ENCODE peak calls at places on chromosomes 4 and X, in seven cellular contexts. One of them, this sample, is unnamed.

GRCh38 chr4:123674752-123675151 is 278.2 kb downstream of the SPRY1 start:
- DNase-seq in HFFc6: no peak
- DNase-seq in left ventricle myocardium inferior: no peak
- DNase-seq in upper lobe of left lung: no peak
- DNase-seq in psoas muscle: no peak
- DNase-seq in cardiac fibroblast: peak
- DNase-seq in WERI-Rb-1: no peak
- DNase-seq in this sample: no peak

GRCh38 chrX:20530319-20530979 is 263.7 kb upstream of the RPS6KA3 start:
- DNase-seq in HFFc6: peak
- DNase-seq in left ventricle myocardium inferior: no peak
- DNase-seq in upper lobe of left lung: no peak
- DNase-seq in psoas muscle: no peak
- DNase-seq in cardiac fibroblast: peak
- DNase-seq in WERI-Rb-1: peak
- DNase-seq in this sample: peak

GRCh38 chrX:150933945-150934350 is 35.5 kb upstream of the CD99L2 start:
- DNase-seq in HFFc6: no peak
- DNase-seq in left ventricle myocardium inferior: no peak
- DNase-seq in upper lobe of left lung: no peak
- DNase-seq in psoas muscle: no peak
- DNase-seq in cardiac fibroblast: no peak
- DNase-seq in WERI-Rb-1: no peak
- DNase-seq in this sample: no peak

GRCh38 chr4:16603178-16603577 is 295.3 kb downstream of the LDB2 start:
- DNase-seq in HFFc6: no peak
- DNase-seq in left ventricle myocardium inferior: no peak
- DNase-seq in upper lobe of left lung: no peak
- DNase-seq in psoas muscle: no peak
- DNase-seq in cardiac fibroblast: no peak
- DNase-seq in WERI-Rb-1: no peak
- DNase-seq in this sample: no peak

GRCh38 chr4:21387683-21388082 is 560.9 kb downstream of the KCNIP4 start:
- DNase-seq in HFFc6: no peak
- DNase-seq in left ventricle myocardium inferior: no peak
- DNase-seq in upper lobe of left lung: no peak
- DNase-seq in psoas muscle: no peak
- DNase-seq in cardiac fibroblast: no peak
- DNase-seq in WERI-Rb-1: no peak
- DNase-seq in this sample: no peak

GRCh38 chr4:89829470-89830138 is 7.4 kb downstream of the SNCA start:
- DNase-seq in HFFc6: no peak
- DNase-seq in left ventricle myocardium inferior: no peak
- DNase-seq in upper lobe of left lung: no peak
- DNase-seq in psoas muscle: no peak
- DNase-seq in cardiac fibroblast: peak
- DNase-seq in WERI-Rb-1: no peak
- DNase-seq in this sample: no peak

GRCh38 chrX:28586291-28586690 is 955 bp upstream of the IL1RAPL1 start:
- DNase-seq in HFFc6: no peak
- DNase-seq in left ventricle myocardium inferior: peak
- DNase-seq in upper lobe of left lung: no peak
- DNase-seq in psoas muscle: no peak
- DNase-seq in cardiac fibroblast: peak
- DNase-seq in WERI-Rb-1: no peak
- DNase-seq in this sample: no peak

GRCh38 chrX:68837119-68837518 is 8.3 kb downstream of the EFNB1 start:
- DNase-seq in HFFc6: no peak
- DNase-seq in left ventricle myocardium inferior: no peak
- DNase-seq in upper lobe of left lung: no peak
- DNase-seq in psoas muscle: no peak
- DNase-seq in cardiac fibroblast: no peak
- DNase-seq in WERI-Rb-1: no peak
- DNase-seq in this sample: no peak

GRCh38 chr4:188387134-188387791 is 248.0 kb downstream of the TRIML1 start:
- DNase-seq in HFFc6: no peak
- DNase-seq in left ventricle myocardium inferior: no peak
- DNase-seq in upper lobe of left lung: no peak
- DNase-seq in psoas muscle: no peak
- DNase-seq in cardiac fibroblast: peak
- DNase-seq in WERI-Rb-1: no peak
- DNase-seq in this sample: no peak

GRCh38 chrX:40166582-40166981 is 68.8 kb upstream of the BCOR start:
- DNase-seq in HFFc6: peak
- DNase-seq in left ventricle myocardium inferior: no peak
- DNase-seq in upper lobe of left lung: no peak
- DNase-seq in psoas muscle: no peak
- DNase-seq in cardiac fibroblast: peak
- DNase-seq in WERI-Rb-1: peak
- DNase-seq in this sample: no peak

GRCh38 chr4:91758487-91758886 is 545.3 kb upstream of the GRID2 start:
- DNase-seq in HFFc6: no peak
- DNase-seq in left ventricle myocardium inferior: no peak
- DNase-seq in upper lobe of left lung: no peak
- DNase-seq in psoas muscle: no peak
- DNase-seq in cardiac fibroblast: peak
- DNase-seq in WERI-Rb-1: no peak
- DNase-seq in this sample: no peak

GRCh38 chr4:83196936-83197335 is 82.4 kb upstream of the PLAC8 start:
- DNase-seq in HFFc6: no peak
- DNase-seq in left ventricle myocardium inferior: no peak
- DNase-seq in upper lobe of left lung: no peak
- DNase-seq in psoas muscle: no peak
- DNase-seq in cardiac fibroblast: no peak
- DNase-seq in WERI-Rb-1: no peak
- DNase-seq in this sample: no peak

GRCh38 chrX:149682956-149683947 is 28.6 kb upstream of the MAGEA11 start:
- DNase-seq in HFFc6: no peak
- DNase-seq in left ventricle myocardium inferior: no peak
- DNase-seq in upper lobe of left lung: no peak
- DNase-seq in psoas muscle: no peak
- DNase-seq in cardiac fibroblast: no peak
- DNase-seq in WERI-Rb-1: no peak
- DNase-seq in this sample: no peak

GRCh38 chrX:13702390-13702789 is 13.5 kb downstream of the RAB9A start:
- DNase-seq in HFFc6: no peak
- DNase-seq in left ventricle myocardium inferior: no peak
- DNase-seq in upper lobe of left lung: no peak
- DNase-seq in psoas muscle: no peak
- DNase-seq in cardiac fibroblast: no peak
- DNase-seq in WERI-Rb-1: no peak
- DNase-seq in this sample: no peak

GRCh38 chr4:3791910-3792542 is 25.8 kb downstream of the ADRA2C start:
- DNase-seq in HFFc6: peak
- DNase-seq in left ventricle myocardium inferior: peak
- DNase-seq in upper lobe of left lung: peak
- DNase-seq in psoas muscle: no peak
- DNase-seq in cardiac fibroblast: peak
- DNase-seq in WERI-Rb-1: no peak
- DNase-seq in this sample: no peak

GRCh38 chr4:24856586-24856985 is 56.3 kb downstream of the CCDC149 start:
- DNase-seq in HFFc6: peak
- DNase-seq in left ventricle myocardium inferior: no peak
- DNase-seq in upper lobe of left lung: peak
- DNase-seq in psoas muscle: no peak
- DNase-seq in cardiac fibroblast: peak
- DNase-seq in WERI-Rb-1: peak
- DNase-seq in this sample: no peak

GRCh38 chr4:165204462-165204830 is 2.9 kb upstream of the KLHL2 start:
- DNase-seq in HFFc6: no peak
- DNase-seq in left ventricle myocardium inferior: no peak
- DNase-seq in upper lobe of left lung: no peak
- DNase-seq in psoas muscle: no peak
- DNase-seq in cardiac fibroblast: no peak
- DNase-seq in WERI-Rb-1: no peak
- DNase-seq in this sample: no peak

GRCh38 chrX:68506649-68507048 is 7.8 kb downstream of the YIPF6 start:
- DNase-seq in HFFc6: no peak
- DNase-seq in left ventricle myocardium inferior: no peak
- DNase-seq in upper lobe of left lung: no peak
- DNase-seq in psoas muscle: no peak
- DNase-seq in cardiac fibroblast: no peak
- DNase-seq in WERI-Rb-1: no peak
- DNase-seq in this sample: no peak

GRCh38 chr4:56757270-56757746 is 64.2 kb downstream of the SPINK2 start:
- DNase-seq in HFFc6: peak
- DNase-seq in left ventricle myocardium inferior: no peak
- DNase-seq in upper lobe of left lung: no peak
- DNase-seq in psoas muscle: no peak
- DNase-seq in cardiac fibroblast: peak
- DNase-seq in WERI-Rb-1: peak
- DNase-seq in this sample: no peak

GRCh38 chr4:16457944-16458343 is 231.7 kb upstream of the TAPT1 start:
- DNase-seq in HFFc6: peak
- DNase-seq in left ventricle myocardium inferior: no peak
- DNase-seq in upper lobe of left lung: no peak
- DNase-seq in psoas muscle: no peak
- DNase-seq in cardiac fibroblast: no peak
- DNase-seq in WERI-Rb-1: no peak
- DNase-seq in this sample: no peak

GRCh38 chr4:31089815-31090214 is 369.6 kb downstream of the PCDH7 start:
- DNase-seq in HFFc6: no peak
- DNase-seq in left ventricle myocardium inferior: peak
- DNase-seq in upper lobe of left lung: no peak
- DNase-seq in psoas muscle: no peak
- DNase-seq in cardiac fibroblast: peak
- DNase-seq in WERI-Rb-1: no peak
- DNase-seq in this sample: no peak

GRCh38 chr4:77820836-77821561 is 1.8 kb upstream of the CNOT6L start:
- DNase-seq in HFFc6: no peak
- DNase-seq in left ventricle myocardium inferior: no peak
- DNase-seq in upper lobe of left lung: no peak
- DNase-seq in psoas muscle: no peak
- DNase-seq in cardiac fibroblast: peak
- DNase-seq in WERI-Rb-1: no peak
- DNase-seq in this sample: no peak

GRCh38 chrX:151771726-151772125 is 37.2 kb downstream of the CNGA2 start:
- DNase-seq in HFFc6: no peak
- DNase-seq in left ventricle myocardium inferior: no peak
- DNase-seq in upper lobe of left lung: no peak
- DNase-seq in psoas muscle: no peak
- DNase-seq in cardiac fibroblast: no peak
- DNase-seq in WERI-Rb-1: no peak
- DNase-seq in this sample: no peak

GRCh38 chr4:100075486-100076270 is 114.6 kb downstream of the DDIT4L start:
- DNase-seq in HFFc6: no peak
- DNase-seq in left ventricle myocardium inferior: no peak
- DNase-seq in upper lobe of left lung: no peak
- DNase-seq in psoas muscle: no peak
- DNase-seq in cardiac fibroblast: no peak
- DNase-seq in WERI-Rb-1: no peak
- DNase-seq in this sample: no peak

GRCh38 chr4:76246025-76246424 is 5.5 kb upstream of the FAM47E start:
- DNase-seq in HFFc6: no peak
- DNase-seq in left ventricle myocardium inferior: no peak
- DNase-seq in upper lobe of left lung: no peak
- DNase-seq in psoas muscle: no peak
- DNase-seq in cardiac fibroblast: peak
- DNase-seq in WERI-Rb-1: no peak
- DNase-seq in this sample: no peak
- TF ChIP-seq CTCF in HFFc6: no peak
- TF ChIP-seq CTCF in left ventricle myocardium inferior: no peak
- TF ChIP-seq CTCF in upper lobe of left lung: no peak
- TF ChIP-seq CTCF in psoas muscle: peak
- TF ChIP-seq CTCF in cardiac fibroblast: no peak
- TF ChIP-seq CTCF in WERI-Rb-1: peak
- TF ChIP-seq CTCF in this sample: no peak

GRCh38 chrX:45850775-45851433 is 650.2 kb upstream of the DIPK2B start:
- DNase-seq in HFFc6: no peak
- DNase-seq in left ventricle myocardium inferior: no peak
- DNase-seq in upper lobe of left lung: peak
- DNase-seq in psoas muscle: peak
- DNase-seq in cardiac fibroblast: peak
- DNase-seq in WERI-Rb-1: peak
- DNase-seq in this sample: no peak

GRCh38 chrX:45847966-45848365 is 647.3 kb upstream of the DIPK2B start:
- DNase-seq in HFFc6: no peak
- DNase-seq in left ventricle myocardium inferior: no peak
- DNase-seq in upper lobe of left lung: no peak
- DNase-seq in psoas muscle: no peak
- DNase-seq in cardiac fibroblast: no peak
- DNase-seq in WERI-Rb-1: no peak
- DNase-seq in this sample: no peak

GRCh38 chrX:45851434-45851991 is 650.8 kb upstream of the DIPK2B start:
- DNase-seq in HFFc6: no peak
- DNase-seq in left ventricle myocardium inferior: no peak
- DNase-seq in upper lobe of left lung: peak
- DNase-seq in psoas muscle: peak
- DNase-seq in cardiac fibroblast: no peak
- DNase-seq in WERI-Rb-1: peak
- DNase-seq in this sample: no peak

GRCh38 chrX:45850197-45850774 is 649.6 kb upstream of the DIPK2B start:
- DNase-seq in HFFc6: no peak
- DNase-seq in left ventricle myocardium inferior: no peak
- DNase-seq in upper lobe of left lung: peak
- DNase-seq in psoas muscle: no peak
- DNase-seq in cardiac fibroblast: no peak
- DNase-seq in WERI-Rb-1: no peak
- DNase-seq in this sample: no peak

DNA sequence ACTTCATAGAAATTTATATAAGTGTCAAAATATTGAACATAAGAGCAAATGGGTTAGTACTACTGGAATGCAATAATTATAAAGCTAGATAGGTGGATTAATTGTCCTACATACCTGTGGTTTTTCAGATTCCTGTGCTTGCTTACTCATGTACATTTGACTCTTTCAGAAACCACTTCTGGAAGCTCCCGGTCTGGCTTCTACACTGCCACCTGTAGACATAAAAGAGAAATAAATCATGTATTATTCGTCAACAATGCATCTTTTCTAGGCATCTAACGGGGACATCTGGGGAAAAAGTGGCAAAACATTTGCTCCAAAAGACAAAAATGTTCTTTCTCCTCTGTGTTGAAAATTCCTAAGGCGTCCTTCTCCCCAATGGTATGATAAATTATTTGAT is 648.6 kb upstream of the DIPK2B start:
- DNase-seq in HFFc6: peak
- DNase-seq in left ventricle myocardium inferior: no peak
- DNase-seq in upper lobe of left lung: no peak
- DNase-seq in psoas muscle: no peak
- DNase-seq in cardiac fibroblast: peak
- DNase-seq in WERI-Rb-1: no peak
- DNase-seq in this sample: no peak
- TF ChIP-seq CTCF in HFFc6: peak
- TF ChIP-seq CTCF in left ventricle myocardium inferior: peak
- TF ChIP-seq CTCF in upper lobe of left lung: peak
- TF ChIP-seq CTCF in psoas muscle: peak
- TF ChIP-seq CTCF in cardiac fibroblast: peak
- TF ChIP-seq CTCF in WERI-Rb-1: peak
- TF ChIP-seq CTCF in this sample: no peak

GRCh38 chr4:145760961-145761929 is 81.3 kb downstream of the C4orf51 start:
- DNase-seq in HFFc6: no peak
- DNase-seq in left ventricle myocardium inferior: peak
- DNase-seq in upper lobe of left lung: peak
- DNase-seq in psoas muscle: no peak
- DNase-seq in cardiac fibroblast: no peak
- DNase-seq in WERI-Rb-1: no peak
- DNase-seq in this sample: no peak
- TF ChIP-seq CTCF in HFFc6: no peak
- TF ChIP-seq CTCF in left ventricle myocardium inferior: no peak
- TF ChIP-seq CTCF in upper lobe of left lung: no peak
- TF ChIP-seq CTCF in psoas muscle: no peak
- TF ChIP-seq CTCF in cardiac fibroblast: no peak
- TF ChIP-seq CTCF in WERI-Rb-1: no peak
- TF ChIP-seq CTCF in this sample: no peak

GRCh38 chr4:140289486-140289885 is 84.0 kb upstream of the SCOC start:
- DNase-seq in HFFc6: no peak
- DNase-seq in left ventricle myocardium inferior: no peak
- DNase-seq in upper lobe of left lung: no peak
- DNase-seq in psoas muscle: no peak
- DNase-seq in cardiac fibroblast: no peak
- DNase-seq in WERI-Rb-1: no peak
- DNase-seq in this sample: no peak
- TF ChIP-seq CTCF in HFFc6: no peak
- TF ChIP-seq CTCF in left ventricle myocardium inferior: no peak
- TF ChIP-seq CTCF in upper lobe of left lung: no peak
- TF ChIP-seq CTCF in psoas muscle: no peak
- TF ChIP-seq CTCF in cardiac fibroblast: no peak
- TF ChIP-seq CTCF in WERI-Rb-1: no peak
- TF ChIP-seq CTCF in this sample: no peak